ENCODE peak calls at places on chromosome 7, in nine cellular contexts. P is colonic mucosa, Q is kidney, R is omental fat pad, C is tibial artery, J is Calu3, M is nephron progenitor cell, L is HCT116, D is HFF-Myc. F is an unnamed sample.

GRCh38 chr7:41916450-41916927 is 213.6 kb upstream of the INHBA start:
- DNase-seq in D (peak), J (no peak), Q (no peak), C (peak), P (no peak), L (no peak), M (no peak), R (no peak), F (no peak)

GRCh38 chr7:34158754-34159153 is 253.4 kb downstream of the BMPER start:
- DNase-seq in P (no peak), J (no peak), M (no peak), C (no peak), Q (no peak), L (no peak), D (no peak), R (no peak), F (no peak)

GRCh38 chr7:154204046-154204445 is 151.8 kb downstream of the DPP6 start:
- DNase-seq in Q (no peak), R (no peak), P (no peak), L (no peak), C (no peak), D (no peak), M (no peak), J (no peak), F (no peak)

GRCh38 chr7:26515462-26515861 is 223.8 kb downstream of the SNX10 start:
- DNase-seq in R (no peak), P (peak), M (no peak), Q (peak), J (peak), C (no peak), D (no peak), L (peak), F (no peak)

GRCh38 chr7:101555269-101555920 is 73.7 kb downstream of the MYL10 start:
- DNase-seq in R (no peak), D (no peak), Q (no peak), P (no peak), C (no peak), J (no peak), M (no peak), L (no peak), F (no peak)

GRCh38 chr7:154394804-154395203 is 342.6 kb downstream of the DPP6 start:
- DNase-seq in J (no peak), L (no peak), C (no peak), D (no peak), M (no peak), R (no peak), P (no peak), Q (no peak), F (no peak)

GRCh38 chr7:42217053-42217452 is 20.0 kb downstream of the GLI3 start:
- DNase-seq in D (no peak), Q (no peak), M (peak), C (no peak), J (no peak), P (no peak), L (no peak), R (no peak), F (no peak)

GRCh38 chr7:2510909-2511768 is 8.4 kb upstream of the LFNG start:
- DNase-seq in R (no peak), Q (no peak), D (no peak), P (peak), L (no peak), J (peak), C (no peak), M (no peak), F (no peak)

GRCh38 chr7:151732834-151733585 is 143.9 kb downstream of the PRKAG2 start:
- DNase-seq in M (no peak), D (no peak), C (no peak), J (no peak), P (no peak), Q (peak), R (no peak), L (no peak), F (no peak)

GRCh38 chr7:44471436-44471835 is 19.0 kb downstream of the NUDCD3 start:
- DNase-seq in M (no peak), R (no peak), L (no peak), C (no peak), J (no peak), Q (no peak), P (no peak), D (no peak), F (no peak)

GRCh38 chr7:80869821-80870751 is 48.8 kb downstream of the SEMA3C start:
- DNase-seq in Q (no peak), M (no peak), D (no peak), R (no peak), J (peak), C (no peak), L (no peak), P (peak), F (no peak)

GRCh38 chr7:105429746-105430612 is 41.3 kb upstream of the SRPK2 start:
- DNase-seq in D (no peak), P (peak), Q (no peak), C (peak), L (peak), J (peak), R (no peak), M (no peak), F (no peak)

GRCh38 chr7:42274052-42274451 is 37.0 kb upstream of the GLI3 start:
- DNase-seq in J (no peak), C (no peak), Q (no peak), D (no peak), R (no peak), L (no peak), P (no peak), M (no peak), F (no peak)

GRCh38 chr7:70390251-70390650 is 741.7 kb upstream of the GALNT17 start:
- DNase-seq in L (no peak), C (peak), D (no peak), P (no peak), J (no peak), Q (no peak), R (no peak), M (no peak), F (no peak)

DNA sequence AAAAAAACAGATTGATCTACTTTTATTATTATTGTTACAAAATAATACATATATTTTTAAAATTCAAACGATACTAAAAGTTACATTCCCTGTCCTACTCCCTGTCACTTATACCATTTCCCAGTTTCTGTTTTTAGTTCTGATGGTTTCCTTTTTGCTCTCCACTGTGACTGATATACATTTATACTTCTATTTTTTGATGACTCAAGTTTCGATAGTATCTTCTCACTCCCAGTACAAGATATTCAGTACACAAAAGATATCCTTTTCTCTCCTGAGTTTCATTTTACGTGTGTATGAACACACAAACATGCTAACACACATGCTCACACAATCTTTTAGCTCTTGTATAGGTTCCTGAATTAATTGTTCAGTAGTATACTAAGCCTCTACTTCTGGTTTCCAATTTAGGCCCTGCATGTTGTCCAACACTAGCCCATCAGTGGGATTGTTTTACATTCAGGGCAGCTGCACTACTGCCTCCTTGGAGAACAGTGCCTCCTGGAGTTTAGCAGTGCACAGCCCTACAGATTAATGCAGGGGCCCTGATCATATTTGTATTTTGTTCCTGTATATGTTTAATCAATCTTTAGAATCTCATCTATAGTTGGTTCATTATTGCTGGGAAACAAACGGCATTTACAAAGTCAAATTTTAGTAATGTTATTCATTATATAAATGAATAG is 131.0 kb downstream of the TES start:
- DNase-seq in P (no peak), D (no peak), J (no peak), L (no peak), M (no peak), Q (no peak), C (no peak), R (no peak), F (no peak)
- TF ChIP-seq CTCF in P (no peak), D (no peak), J (no peak), L (peak), M (no peak), Q (no peak), C (no peak), R (no peak), F (no peak)

GRCh38 chr7:33128990-33129805 is at the start of gene BBS9:
- DNase-seq in D (peak), Q (peak), M (peak), C (peak), P (peak), J (peak), R (peak), L (peak), F (peak)
- TF ChIP-seq CTCF in D (no peak), Q (no peak), M (no peak), C (no peak), P (no peak), J (no peak), R (no peak), L (no peak), F (no peak)

DNA sequence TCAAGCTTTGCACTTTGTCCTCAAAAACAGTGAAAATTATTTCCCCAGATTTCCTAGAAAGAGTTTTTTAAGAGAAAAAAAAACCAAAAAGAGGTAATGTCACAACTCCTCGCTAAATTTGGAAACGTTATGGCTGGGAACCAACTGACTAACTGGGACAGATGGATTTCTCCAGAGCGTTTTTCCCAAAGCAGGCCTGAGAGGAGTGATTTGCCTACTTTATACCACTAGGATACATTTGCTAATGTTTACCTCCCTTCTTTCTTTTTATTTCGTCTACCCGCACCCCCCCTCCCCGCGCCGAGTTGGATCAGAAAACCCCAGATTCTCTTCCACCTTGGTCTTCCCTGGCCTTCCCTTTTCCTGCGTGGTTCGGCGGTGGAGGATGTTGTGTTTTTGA is 7.2 kb downstream of the CPA2 start:
- DNase-seq in D (no peak), J (no peak), M (peak), C (peak), L (no peak), R (no peak), P (peak), Q (no peak), F (no peak)
- TF ChIP-seq CTCF in D (no peak), J (no peak), M (no peak), C (peak), L (no peak), R (no peak), P (no peak), Q (no peak), F (no peak)

GRCh38 chr7:91287685-91288084 is 23.5 kb downstream of the FZD1 start:
- DNase-seq in C (peak), M (no peak), D (no peak), L (no peak), R (no peak), Q (no peak), P (no peak), J (no peak), F (no peak)
- TF ChIP-seq CTCF in C (peak), M (no peak), D (no peak), L (no peak), R (no peak), Q (peak), P (no peak), J (no peak), F (no peak)

DNA sequence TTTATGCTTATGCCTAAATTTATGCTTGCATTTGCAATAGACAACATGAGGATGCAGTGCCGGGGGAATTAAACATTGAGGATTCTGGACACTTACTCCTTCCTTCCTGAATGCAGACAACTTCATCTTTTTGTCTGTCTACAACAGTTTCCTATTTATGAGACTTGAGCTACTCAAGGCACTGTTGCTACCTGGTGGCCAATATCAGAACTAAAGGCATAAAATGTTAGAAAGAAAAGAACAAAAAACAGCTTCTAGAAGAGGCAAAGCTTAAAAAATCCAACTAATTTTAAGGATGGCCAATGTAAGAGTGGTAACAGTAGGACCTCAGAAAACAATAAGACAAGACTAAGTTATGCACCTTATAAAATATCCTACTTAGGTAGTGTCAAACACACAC is 144.5 kb upstream of the PTN start:
- DNase-seq in L (no peak), C (no peak), R (no peak), M (no peak), J (no peak), D (no peak), Q (no peak), P (no peak), F (no peak)
- TF ChIP-seq CTCF in L (no peak), C (no peak), R (no peak), M (no peak), J (no peak), D (peak), Q (no peak), P (no peak), F (peak)

GRCh38 chr7:128726673-128727072 is 12.5 kb upstream of the CALU start:
- DNase-seq in J (no peak), M (no peak), Q (no peak), D (no peak), P (no peak), C (no peak), L (no peak), R (no peak), F (no peak)
- TF ChIP-seq CTCF in J (no peak), M (no peak), Q (no peak), D (no peak), P (no peak), C (no peak), L (no peak), R (no peak), F (no peak)

GRCh38 chr7:6637544-6638229 is 569 bp downstream of the ZNF316 start:
- DNase-seq in J (peak), C (no peak), Q (no peak), L (no peak), M (peak), D (no peak), R (no peak), P (peak), F (peak)
- TF ChIP-seq CTCF in J (peak), C (no peak), Q (no peak), L (peak), M (peak), D (peak), R (no peak), P (no peak), F (peak)

GRCh38 chr7:95095259-95096122 is 188.1 kb downstream of the PPP1R9A start:
- DNase-seq in R (no peak), D (no peak), P (no peak), C (no peak), M (no peak), Q (no peak), L (no peak), J (no peak), F (no peak)

GRCh38 chr7:95089414-95089813 is 182.0 kb downstream of the PPP1R9A start:
- DNase-seq in C (no peak), Q (no peak), R (no peak), L (no peak), P (no peak), D (no peak), J (no peak), M (no peak), F (no peak)

GRCh38 chr7:95089916-95090315 is 182.5 kb downstream of the PPP1R9A start:
- DNase-seq in Q (no peak), C (no peak), M (no peak), D (no peak), R (no peak), J (no peak), L (no peak), P (no peak), F (no peak)

GRCh38 chr7:95096123-95096395 is 188.7 kb downstream of the PPP1R9A start:
- DNase-seq in J (no peak), M (no peak), R (no peak), L (no peak), Q (no peak), C (no peak), P (no peak), D (no peak), F (no peak)

DNA sequence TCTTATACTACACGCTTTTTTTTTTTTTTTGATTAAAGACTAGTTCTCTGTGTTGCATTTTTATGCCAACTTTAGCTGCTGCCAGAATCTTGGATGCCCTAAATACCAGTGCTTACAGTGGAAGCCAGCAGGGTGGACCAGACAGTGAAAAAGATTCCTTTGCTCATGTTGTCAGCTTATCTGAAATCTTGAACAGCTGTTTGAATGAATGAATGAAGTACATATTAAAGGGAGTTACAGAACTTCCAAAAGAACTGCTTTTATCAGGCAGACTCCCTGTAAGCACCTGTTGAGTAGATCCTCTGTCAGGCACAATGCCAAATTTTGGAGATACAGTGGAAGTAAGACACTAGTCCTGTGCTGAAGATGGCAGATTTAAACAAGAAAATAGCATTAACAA is 184.9 kb downstream of the PPP1R9A start:
- DNase-seq in Q (no peak), D (no peak), P (no peak), L (no peak), J (no peak), C (no peak), M (no peak), R (no peak), F (no peak)
- TF ChIP-seq CTCF in Q (no peak), D (no peak), P (no peak), L (no peak), J (no peak), C (no peak), M (no peak), R (no peak), F (no peak)

GRCh38 chr7:602341-603141 is 82.9 kb upstream of the PDGFA start:
- DNase-seq in M (no peak), D (no peak), P (no peak), L (no peak), Q (peak), R (peak), C (no peak), J (no peak), F (no peak)
- TF ChIP-seq CTCF in M (no peak), D (no peak), P (no peak), L (no peak), Q (no peak), R (no peak), C (no peak), J (no peak), F (no peak)

F was measured in mesothelial cell of epicardium.